ENCODE peak calls at places on chromosomes 4 and X, in ten cellular contexts. One of them, this sample, is unnamed.

GRCh38 chr4:89797117-89797516 is 39.8 kb downstream of the SNCA start:
- DNase-seq in heart right ventricle: no peak
- DNase-seq in GM12865: no peak
- DNase-seq in AG09309: no peak
- DNase-seq in fibroblast of villous mesenchyme: no peak
- DNase-seq in GM10248: no peak
- DNase-seq in fibroblast of the aortic adventitia: peak
- DNase-seq in upper lobe of right lung: no peak
- DNase-seq in neural crest cell: no peak
- DNase-seq in endothelial cell: no peak
- DNase-seq in this sample: no peak

GRCh38 chrX:154485150-154486051 is 1.0 kb downstream of the UBL4A start:
- DNase-seq in GM10248: no peak
- DNase-seq in fibroblast of the aortic adventitia: no peak
- DNase-seq in GM12865: no peak
- DNase-seq in heart right ventricle: no peak
- DNase-seq in upper lobe of right lung: no peak
- DNase-seq in AG09309: no peak
- DNase-seq in fibroblast of villous mesenchyme: no peak
- DNase-seq in endothelial cell: no peak
- DNase-seq in neural crest cell: no peak
- DNase-seq in this sample: no peak

GRCh38 chr4:2182981-2183380 is 58.9 kb downstream of the HAUS3 start:
- DNase-seq in GM10248: no peak
- DNase-seq in neural crest cell: no peak
- DNase-seq in fibroblast of villous mesenchyme: peak
- DNase-seq in upper lobe of right lung: no peak
- DNase-seq in heart right ventricle: no peak
- DNase-seq in fibroblast of the aortic adventitia: peak
- DNase-seq in endothelial cell: no peak
- DNase-seq in GM12865: no peak
- DNase-seq in AG09309: no peak
- DNase-seq in this sample: no peak

GRCh38 chr4:183599690-183600089 is 59.3 kb downstream of the RWDD4 start:
- DNase-seq in neural crest cell: no peak
- DNase-seq in upper lobe of right lung: no peak
- DNase-seq in endothelial cell: no peak
- DNase-seq in AG09309: no peak
- DNase-seq in GM10248: no peak
- DNase-seq in heart right ventricle: no peak
- DNase-seq in fibroblast of the aortic adventitia: no peak
- DNase-seq in GM12865: peak
- DNase-seq in fibroblast of villous mesenchyme: no peak
- DNase-seq in this sample: no peak

GRCh38 chr4:88823058-88823919 is 125.7 kb upstream of the NAP1L5 start:
- DNase-seq in fibroblast of villous mesenchyme: peak
- DNase-seq in neural crest cell: peak
- DNase-seq in endothelial cell: peak
- DNase-seq in fibroblast of the aortic adventitia: peak
- DNase-seq in AG09309: peak
- DNase-seq in upper lobe of right lung: peak
- DNase-seq in GM12865: peak
- DNase-seq in GM10248: peak
- DNase-seq in heart right ventricle: peak
- DNase-seq in this sample: peak

GRCh38 chr4:22921891-22922290 is 229.2 kb downstream of the GBA3 start:
- DNase-seq in fibroblast of the aortic adventitia: no peak
- DNase-seq in AG09309: no peak
- DNase-seq in heart right ventricle: no peak
- DNase-seq in GM10248: no peak
- DNase-seq in neural crest cell: no peak
- DNase-seq in endothelial cell: no peak
- DNase-seq in fibroblast of villous mesenchyme: no peak
- DNase-seq in GM12865: no peak
- DNase-seq in upper lobe of right lung: no peak
- DNase-seq in this sample: no peak

GRCh38 chr4:8501781-8502180 is 61.2 kb downstream of the TRMT44 start:
- DNase-seq in fibroblast of villous mesenchyme: no peak
- DNase-seq in GM10248: no peak
- DNase-seq in GM12865: no peak
- DNase-seq in endothelial cell: no peak
- DNase-seq in upper lobe of right lung: no peak
- DNase-seq in neural crest cell: no peak
- DNase-seq in heart right ventricle: no peak
- DNase-seq in fibroblast of the aortic adventitia: no peak
- DNase-seq in AG09309: no peak
- DNase-seq in this sample: no peak

GRCh38 chr4:4677825-4678522 is 136.1 kb upstream of the STX18 start:
- DNase-seq in fibroblast of villous mesenchyme: peak
- DNase-seq in upper lobe of right lung: no peak
- DNase-seq in GM12865: peak
- DNase-seq in AG09309: peak
- DNase-seq in heart right ventricle: peak
- DNase-seq in endothelial cell: peak
- DNase-seq in fibroblast of the aortic adventitia: peak
- DNase-seq in GM10248: no peak
- DNase-seq in neural crest cell: peak
- DNase-seq in this sample: no peak

GRCh38 chrX:116238093-116238492 is 67.5 kb downstream of the AGTR2 start:
- DNase-seq in GM12865: no peak
- DNase-seq in upper lobe of right lung: no peak
- DNase-seq in GM10248: no peak
- DNase-seq in fibroblast of the aortic adventitia: no peak
- DNase-seq in fibroblast of villous mesenchyme: no peak
- DNase-seq in endothelial cell: no peak
- DNase-seq in heart right ventricle: no peak
- DNase-seq in AG09309: no peak
- DNase-seq in neural crest cell: no peak
- DNase-seq in this sample: no peak

GRCh38 chrX:10821293-10821692 is 200.9 kb upstream of the MID1 start:
- DNase-seq in upper lobe of right lung: no peak
- DNase-seq in heart right ventricle: no peak
- DNase-seq in endothelial cell: no peak
- DNase-seq in GM10248: no peak
- DNase-seq in AG09309: no peak
- DNase-seq in fibroblast of the aortic adventitia: no peak
- DNase-seq in neural crest cell: no peak
- DNase-seq in GM12865: peak
- DNase-seq in fibroblast of villous mesenchyme: no peak
- DNase-seq in this sample: no peak

GRCh38 chrX:103584606-103585005 is 709 bp upstream of the TCEAL4 start:
- DNase-seq in endothelial cell: no peak
- DNase-seq in neural crest cell: no peak
- DNase-seq in GM10248: no peak
- DNase-seq in upper lobe of right lung: no peak
- DNase-seq in fibroblast of the aortic adventitia: no peak
- DNase-seq in heart right ventricle: no peak
- DNase-seq in GM12865: no peak
- DNase-seq in AG09309: no peak
- DNase-seq in fibroblast of villous mesenchyme: peak
- DNase-seq in this sample: no peak

GRCh38 chrX:118179718-118180117 is 63.1 kb upstream of the KLHL13 start:
- DNase-seq in heart right ventricle: no peak
- DNase-seq in fibroblast of villous mesenchyme: no peak
- DNase-seq in upper lobe of right lung: no peak
- DNase-seq in neural crest cell: no peak
- DNase-seq in endothelial cell: no peak
- DNase-seq in GM10248: no peak
- DNase-seq in fibroblast of the aortic adventitia: no peak
- DNase-seq in AG09309: no peak
- DNase-seq in GM12865: no peak
- DNase-seq in this sample: no peak
- TF ChIP-seq CTCF in heart right ventricle: no peak
- TF ChIP-seq CTCF in fibroblast of villous mesenchyme: no peak
- TF ChIP-seq CTCF in upper lobe of right lung: no peak
- TF ChIP-seq CTCF in neural crest cell: no peak
- TF ChIP-seq CTCF in endothelial cell: no peak
- TF ChIP-seq CTCF in GM10248: no peak
- TF ChIP-seq CTCF in fibroblast of the aortic adventitia: no peak
- TF ChIP-seq CTCF in AG09309: no peak
- TF ChIP-seq CTCF in GM12865: no peak
- TF ChIP-seq CTCF in this sample: no peak

DNA sequence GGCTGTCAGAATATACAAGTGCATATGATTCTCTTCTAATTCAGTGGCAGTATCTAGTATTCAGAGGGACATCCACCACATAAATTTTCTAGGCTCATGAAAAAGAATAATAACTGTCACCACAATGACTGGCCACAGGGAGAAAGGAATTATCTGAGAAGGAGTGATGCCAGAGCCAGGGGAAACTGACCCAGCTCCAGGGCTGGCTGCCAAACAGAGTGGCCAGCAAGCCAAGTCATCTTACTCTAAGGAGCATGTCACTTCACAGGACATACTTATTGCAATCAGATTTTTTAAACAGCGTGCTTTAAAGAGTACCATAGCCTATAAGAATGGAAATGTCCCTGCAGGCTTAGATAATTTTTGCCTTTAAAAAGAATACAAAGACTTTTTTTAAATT is 5.8 kb upstream of the SEPTIN11 start:
- DNase-seq in endothelial cell: no peak
- DNase-seq in GM12865: no peak
- DNase-seq in AG09309: no peak
- DNase-seq in neural crest cell: no peak
- DNase-seq in GM10248: no peak
- DNase-seq in heart right ventricle: no peak
- DNase-seq in fibroblast of the aortic adventitia: no peak
- DNase-seq in upper lobe of right lung: no peak
- DNase-seq in fibroblast of villous mesenchyme: no peak
- DNase-seq in this sample: no peak
- TF ChIP-seq CTCF in endothelial cell: no peak
- TF ChIP-seq CTCF in GM12865: no peak
- TF ChIP-seq CTCF in AG09309: no peak
- TF ChIP-seq CTCF in neural crest cell: no peak
- TF ChIP-seq CTCF in GM10248: no peak
- TF ChIP-seq CTCF in heart right ventricle: no peak
- TF ChIP-seq CTCF in fibroblast of the aortic adventitia: no peak
- TF ChIP-seq CTCF in upper lobe of right lung: no peak
- TF ChIP-seq CTCF in fibroblast of villous mesenchyme: no peak
- TF ChIP-seq CTCF in this sample: no peak

GRCh38 chrX:41276661-41277506 is 57.1 kb upstream of the DDX3X start:
- DNase-seq in endothelial cell: no peak
- DNase-seq in GM12865: peak
- DNase-seq in AG09309: no peak
- DNase-seq in neural crest cell: no peak
- DNase-seq in fibroblast of the aortic adventitia: no peak
- DNase-seq in GM10248: no peak
- DNase-seq in upper lobe of right lung: no peak
- DNase-seq in fibroblast of villous mesenchyme: no peak
- DNase-seq in heart right ventricle: no peak
- DNase-seq in this sample: peak

GRCh38 chrX:41273638-41274037 is 60.3 kb upstream of the DDX3X start:
- DNase-seq in upper lobe of right lung: no peak
- DNase-seq in neural crest cell: no peak
- DNase-seq in fibroblast of villous mesenchyme: no peak
- DNase-seq in AG09309: no peak
- DNase-seq in endothelial cell: no peak
- DNase-seq in heart right ventricle: no peak
- DNase-seq in GM10248: no peak
- DNase-seq in GM12865: no peak
- DNase-seq in fibroblast of the aortic adventitia: peak
- DNase-seq in this sample: peak

GRCh38 chrX:41275661-41276609 is 58.0 kb upstream of the DDX3X start:
- DNase-seq in upper lobe of right lung: peak
- DNase-seq in GM12865: peak
- DNase-seq in neural crest cell: peak
- DNase-seq in GM10248: peak
- DNase-seq in heart right ventricle: peak
- DNase-seq in endothelial cell: peak
- DNase-seq in fibroblast of villous mesenchyme: peak
- DNase-seq in AG09309: no peak
- DNase-seq in fibroblast of the aortic adventitia: peak
- DNase-seq in this sample: peak
- TF ChIP-seq CTCF in upper lobe of right lung: peak
- TF ChIP-seq CTCF in GM12865: peak
- TF ChIP-seq CTCF in neural crest cell: peak
- TF ChIP-seq CTCF in GM10248: peak
- TF ChIP-seq CTCF in heart right ventricle: peak
- TF ChIP-seq CTCF in endothelial cell: no peak
- TF ChIP-seq CTCF in fibroblast of villous mesenchyme: peak
- TF ChIP-seq CTCF in AG09309: peak
- TF ChIP-seq CTCF in fibroblast of the aortic adventitia: peak
- TF ChIP-seq CTCF in this sample: peak

DNA sequence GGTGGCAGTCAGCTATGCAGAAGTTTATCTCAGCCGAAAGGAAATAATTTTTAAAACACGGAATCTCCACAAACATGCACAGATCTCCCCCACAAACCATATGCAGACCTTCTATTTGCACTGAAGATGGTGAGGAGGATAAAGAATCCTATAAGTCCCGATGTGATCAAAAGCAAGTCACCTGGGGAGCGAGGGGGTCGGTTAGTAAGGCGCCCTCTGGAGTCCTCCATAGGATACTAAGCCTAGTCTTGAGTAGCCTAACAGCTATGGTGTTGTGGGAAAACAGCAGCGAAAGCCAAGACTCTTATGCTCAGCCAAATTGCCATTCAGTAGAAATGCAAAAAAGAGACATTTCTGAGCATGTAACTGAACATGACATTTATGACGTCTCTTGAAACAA is 210.9 kb downstream of the FRMPD4 start:
- DNase-seq in GM12865: no peak
- DNase-seq in neural crest cell: no peak
- DNase-seq in fibroblast of the aortic adventitia: no peak
- DNase-seq in upper lobe of right lung: no peak
- DNase-seq in heart right ventricle: no peak
- DNase-seq in AG09309: no peak
- DNase-seq in GM10248: no peak
- DNase-seq in endothelial cell: no peak
- DNase-seq in fibroblast of villous mesenchyme: no peak
- DNase-seq in this sample: no peak
- TF ChIP-seq CTCF in GM12865: no peak
- TF ChIP-seq CTCF in neural crest cell: no peak
- TF ChIP-seq CTCF in fibroblast of the aortic adventitia: no peak
- TF ChIP-seq CTCF in upper lobe of right lung: no peak
- TF ChIP-seq CTCF in heart right ventricle: no peak
- TF ChIP-seq CTCF in AG09309: no peak
- TF ChIP-seq CTCF in GM10248: no peak
- TF ChIP-seq CTCF in endothelial cell: no peak
- TF ChIP-seq CTCF in fibroblast of villous mesenchyme: no peak
- TF ChIP-seq CTCF in this sample: no peak

GRCh38 chr4:104113850-104114249 is 380.8 kb downstream of the CXXC4 start:
- DNase-seq in fibroblast of the aortic adventitia: no peak
- DNase-seq in heart right ventricle: no peak
- DNase-seq in endothelial cell: no peak
- DNase-seq in GM10248: no peak
- DNase-seq in GM12865: no peak
- DNase-seq in fibroblast of villous mesenchyme: no peak
- DNase-seq in neural crest cell: no peak
- DNase-seq in AG09309: no peak
- DNase-seq in upper lobe of right lung: no peak
- DNase-seq in this sample: no peak
- TF ChIP-seq CTCF in fibroblast of the aortic adventitia: no peak
- TF ChIP-seq CTCF in heart right ventricle: no peak
- TF ChIP-seq CTCF in endothelial cell: no peak
- TF ChIP-seq CTCF in GM10248: no peak
- TF ChIP-seq CTCF in GM12865: no peak
- TF ChIP-seq CTCF in fibroblast of villous mesenchyme: no peak
- TF ChIP-seq CTCF in neural crest cell: no peak
- TF ChIP-seq CTCF in AG09309: no peak
- TF ChIP-seq CTCF in upper lobe of right lung: no peak
- TF ChIP-seq CTCF in this sample: no peak

GRCh38 chrX:2819345-2820130 is 9.2 kb upstream of the GYG2 start:
- DNase-seq in upper lobe of right lung: no peak
- DNase-seq in fibroblast of villous mesenchyme: peak
- DNase-seq in GM12865: peak
- DNase-seq in heart right ventricle: no peak
- DNase-seq in endothelial cell: no peak
- DNase-seq in fibroblast of the aortic adventitia: peak
- DNase-seq in AG09309: peak
- DNase-seq in GM10248: peak
- DNase-seq in neural crest cell: no peak
- DNase-seq in this sample: peak
- TF ChIP-seq CTCF in upper lobe of right lung: peak
- TF ChIP-seq CTCF in fibroblast of villous mesenchyme: peak
- TF ChIP-seq CTCF in GM12865: peak
- TF ChIP-seq CTCF in heart right ventricle: peak
- TF ChIP-seq CTCF in endothelial cell: no peak
- TF ChIP-seq CTCF in fibroblast of the aortic adventitia: peak
- TF ChIP-seq CTCF in AG09309: peak
- TF ChIP-seq CTCF in GM10248: peak
- TF ChIP-seq CTCF in neural crest cell: peak
- TF ChIP-seq CTCF in this sample: peak